ENCODE peak calls at places on chromosome 16, in five cellular contexts. Z is CD8-positive, alpha-beta memory T cell; N is heart left ventricle; E is vagina; W is astrocyte. D is an unnamed sample.
A peak's percentile ranks its signal among the peaks of the same experiment; 100 is the strongest.

GRCh38 chr16:1012722-1013592 is 31.4 kb downstream of the SOX8 start:
- DNase-seq in Z (no peak), N (no peak), E (no peak), W (no peak), D (no peak)

GRCh38 chr16:57140866-57141668 is 44.8 kb downstream of the PSME3IP1 start:
- DNase-seq in Z (no peak), N (no peak), E (no peak), W (no peak), D (peak; percentile 47)

GRCh38 chr16:74743668-74744299 is 30.8 kb downstream of the FA2H start:
- DNase-seq in Z (no peak), N (no peak), E (no peak), W (peak; percentile 55), D (no peak)

GRCh38 chr16:56888806-56889205 is 23.8 kb downstream of the SLC12A3 start:
- DNase-seq in Z (no peak), N (no peak), E (no peak), W (no peak), D (no peak)

GRCh38 chr16:15899538-15900100 is 11.2 kb upstream of the CEP20 start:
- DNase-seq in Z (no peak), N (no peak), E (no peak), W (peak; percentile 98), D (no peak)

GRCh38 chr16:49354101-49354500 is 19.5 kb upstream of the C16orf78 start:
- DNase-seq in Z (no peak), N (no peak), E (no peak), W (no peak), D (no peak)

GRCh38 chr16:1441391-1441829 is 2.9 kb downstream of the CCDC154 start:
- DNase-seq in Z (no peak), N (no peak), E (no peak), W (no peak), D (no peak)

GRCh38 chr16:53433509-53433908 is 762 bp upstream of the RBL2 start:
- DNase-seq in Z (no peak), N (no peak), E (no peak), W (no peak), D (no peak)

GRCh38 chr16:47565454-47565853 is 104.3 kb downstream of the PHKB start:
- DNase-seq in Z (no peak), N (peak; percentile 78), E (no peak), W (peak; percentile 49), D (peak; percentile 80)

GRCh38 chr16:31141489-31142108 is 6.1 kb upstream of the PRSS8 start:
- DNase-seq in Z (peak; percentile 12), N (peak; percentile 57), E (peak; percentile 92), W (peak; percentile 68), D (peak; percentile 69)

GRCh38 chr16:14539631-14540030 is 90.4 kb downstream of the PARN start:
- DNase-seq in Z (no peak), N (no peak), E (no peak), W (peak; percentile 68), D (no peak)

GRCh38 chr16:26645629-26646028 is 421.1 kb upstream of the C16orf82 start:
- DNase-seq in Z (no peak), N (no peak), E (peak; percentile 44), W (no peak), D (no peak)

GRCh38 chr16:58102665-58103427 is 26.3 kb downstream of the CFAP20 start:
- DNase-seq in Z (no peak), N (peak; percentile 81), E (no peak), W (no peak), D (no peak)

GRCh38 chr16:83981799-83982198 is 13.8 kb downstream of the NECAB2 start:
- DNase-seq in Z (no peak), N (no peak), E (no peak), W (no peak), D (peak; percentile 17)

GRCh38 chr16:62678796-62679195 is 642.6 kb upstream of the CDH8 start:
- DNase-seq in Z (no peak), N (no peak), E (no peak), W (no peak), D (no peak)
- H3K9me3 ChIP-seq in Z (no peaks in the 10 kb centered on the region), N (no peaks in the 10 kb centered on the region), E (no peaks in the 10 kb centered on the region), W (peaks cover 6% of the 10 kb centered on the region), D (peaks cover 5% of the 10 kb centered on the region)

GRCh38 chr16:11744075-11744470 is 1.4 kb upstream of the TXNDC11 start:
- DNase-seq in Z (no peak), N (no peak), E (no peak), W (no peak), D (no peak)

GRCh38 chr16:11742041-11742535 is 569 bp downstream of the TXNDC11 start:
- DNase-seq in Z (no peak), N (peak; percentile 50), E (no peak), W (no peak), D (peak; percentile 66)

GRCh38 chr16:11740567-11740966 is 2.1 kb downstream of the TXNDC11 start:
- DNase-seq in Z (no peak), N (no peak), E (no peak), W (no peak), D (no peak)

GRCh38 chr16:11742536-11743307 is at the start of gene TXNDC11:
- DNase-seq in Z (peak; percentile 100), N (peak; percentile 99), E (peak; percentile 98), W (peak; percentile 92), D (peak; percentile 99)

DNA sequence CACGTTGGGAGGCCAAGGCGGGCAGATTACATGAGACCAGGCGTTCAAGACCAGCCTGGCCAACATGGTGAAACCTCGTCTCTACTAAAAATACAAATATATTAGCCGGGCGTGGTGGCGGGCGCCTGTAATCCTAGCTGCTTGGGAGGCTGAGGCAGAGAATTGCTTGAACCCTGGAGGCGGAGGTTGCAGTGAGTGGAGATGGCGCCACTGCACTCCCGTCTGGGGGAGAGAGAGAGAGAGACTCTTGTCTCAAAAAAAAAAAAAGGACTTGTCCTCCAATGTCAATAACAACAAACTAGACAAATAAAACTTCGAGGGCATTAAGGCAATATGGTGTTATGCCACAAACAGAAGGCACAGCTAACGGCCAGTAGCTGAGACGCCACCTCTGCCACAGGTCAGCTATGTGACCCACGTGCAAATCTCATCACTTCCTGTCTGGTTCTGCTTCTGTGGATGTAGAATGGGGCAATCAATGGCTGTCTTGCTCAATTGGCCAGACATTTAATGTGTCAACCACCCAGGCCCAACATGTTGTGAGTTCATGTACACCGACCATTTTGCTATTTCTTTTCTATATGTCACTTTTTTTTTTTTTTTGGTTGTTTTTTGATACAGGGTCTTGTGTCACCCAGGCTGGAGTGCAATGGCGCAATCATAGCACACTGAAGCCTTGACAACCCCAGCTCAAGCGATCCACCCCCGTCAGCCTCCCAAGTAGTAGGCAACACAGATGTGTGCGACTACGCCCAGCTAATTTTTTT is 834 bp upstream of the TXNDC11 start:
- DNase-seq in Z (peak; percentile 11), N (peak; percentile 37), E (no peak), W (peak; percentile 37), D (peak; percentile 72)
- H3K4me1 ChIP-seq in Z (peaks cover 42% of the 10 kb centered on the region), N (peaks cover 12% of the 10 kb centered on the region), E (peaks cover 43% of the 10 kb centered on the region), W (peaks cover 12% of the 10 kb centered on the region), D (no peaks in the 10 kb centered on the region)

DNA sequence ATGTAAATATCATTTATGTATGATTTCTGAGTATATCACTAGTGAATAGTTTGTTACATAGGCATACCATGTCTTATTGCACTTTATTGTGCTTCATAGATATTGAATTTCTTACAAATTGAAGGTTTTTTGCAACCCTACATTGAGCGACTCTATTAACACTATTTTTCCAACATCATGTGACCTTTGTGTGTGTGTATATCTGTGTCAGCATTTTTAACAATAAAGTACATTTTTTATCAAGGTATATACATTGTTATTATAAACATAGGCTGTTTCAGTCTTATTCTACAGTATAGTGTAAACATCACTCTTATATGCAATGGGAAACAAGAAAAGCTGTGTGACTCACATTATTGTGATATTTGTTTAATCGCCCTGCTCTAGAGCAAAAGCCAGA is 1944.9 kb downstream of the TP53TG3F start:
- DNase-seq in Z (no peak), N (no peak), E (no peak), W (no peak), D (no peak)
- H3K9me3 ChIP-seq in Z (no peaks in the 10 kb centered on the region), N (no peaks in the 10 kb centered on the region), E (no peaks in the 10 kb centered on the region), W (peaks cover 22% of the 10 kb centered on the region), D (peaks cover 1% of the 10 kb centered on the region)

GRCh38 chr16:88634994-88635670 is 3.2 kb upstream of the IL17C start:
- DNase-seq in Z (no peak), N (no peak), E (no peak), W (no peak), D (no peak)
- H3K4me1 ChIP-seq in Z (peaks cover 48% of the 10 kb centered on the region), N (peaks cover 6% of the 10 kb centered on the region), E (peaks cover 16% of the 10 kb centered on the region), W (peaks cover 14% of the 10 kb centered on the region), D (no peaks in the 10 kb centered on the region)

GRCh38 chr16:3289998-3290673 is 6.8 kb downstream of the ZNF263 start:
- DNase-seq in Z (no peak), N (no peak), E (no peak), W (no peak), D (no peak)
- H3K9me3 ChIP-seq in Z (peaks cover 63% of the 10 kb centered on the region), N (no peaks in the 10 kb centered on the region), E (peaks cover 60% of the 10 kb centered on the region), W (peaks cover 52% of the 10 kb centered on the region), D (peaks cover 33% of the 10 kb centered on the region)

GRCh38 chr16:85610446-85611204 is 2.5 kb upstream of the GSE1 start:
- DNase-seq in Z (peak; percentile 85), N (peak; percentile 88), E (no peak), W (peak; percentile 53), D (peak; percentile 90)
- H3K4me1 ChIP-seq in Z (peaks cover 41% of the 10 kb centered on the region), N (peaks cover 48% of the 10 kb centered on the region), E (peaks cover 78% of the 10 kb centered on the region), W (peaks cover 34% of the 10 kb centered on the region), D (no peaks in the 10 kb centered on the region)

GRCh38 chr16:79668502-79668901 is 68.0 kb upstream of the MAF start:
- DNase-seq in Z (no peak), N (no peak), E (no peak), W (no peak), D (no peak)
- H3K9me3 ChIP-seq in Z (no peaks in the 10 kb centered on the region), N (no peaks in the 10 kb centered on the region), E (no peaks in the 10 kb centered on the region), W (no peaks in the 10 kb centered on the region), D (no peaks in the 10 kb centered on the region)

DNA sequence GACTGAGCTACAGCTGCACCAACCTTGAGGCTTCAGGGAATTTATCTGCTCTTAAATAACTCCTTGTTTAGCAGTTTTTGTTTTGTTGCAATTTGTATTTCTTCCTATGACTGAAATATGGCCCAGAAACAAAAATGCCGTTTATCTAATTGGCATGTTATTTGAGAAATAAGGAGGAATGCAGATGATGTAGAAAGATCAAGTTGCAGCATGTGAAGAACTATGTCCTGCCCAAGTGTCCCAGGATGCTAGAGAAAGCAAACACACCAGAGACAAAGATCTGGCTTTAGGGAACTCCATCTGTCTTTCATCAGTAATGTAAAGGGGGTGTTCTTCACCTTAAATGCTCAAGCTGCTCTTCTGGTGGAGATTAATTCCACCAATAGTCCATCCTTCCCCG is 29.7 kb downstream of the USP31 start:
- DNase-seq in Z (no peak), N (no peak), E (no peak), W (peak; percentile 35), D (no peak)
- H3K4me1 ChIP-seq in Z (no peaks in the 10 kb centered on the region), N (peaks cover 7% of the 10 kb centered on the region), E (peaks cover 76% of the 10 kb centered on the region), W (peaks cover 5% of the 10 kb centered on the region), D (peaks cover 11% of the 10 kb centered on the region)

DNA sequence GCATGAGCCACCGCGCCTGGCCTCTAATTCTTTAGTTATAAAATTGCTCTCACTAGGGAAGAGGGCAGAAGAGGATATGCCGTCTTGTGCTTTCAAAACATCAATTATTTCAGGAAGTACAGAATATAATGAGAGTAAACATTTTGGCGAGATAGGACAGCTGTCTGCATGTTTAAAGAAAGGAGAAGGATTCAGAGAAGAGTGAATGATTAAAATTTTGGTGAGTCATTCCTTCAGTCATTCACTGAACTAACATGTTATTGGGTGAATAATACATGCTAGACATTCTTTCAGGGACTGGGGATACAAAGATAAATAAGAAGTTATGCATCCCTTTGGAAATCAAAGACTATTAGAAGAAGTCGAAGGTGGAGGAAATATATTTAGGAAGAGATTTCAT is 590.3 kb upstream of the GOT2 start:
- DNase-seq in Z (no peak), N (no peak), E (no peak), W (peak; percentile 40), D (no peak)
- H3K9me3 ChIP-seq in Z (no peaks in the 10 kb centered on the region), N (no peaks in the 10 kb centered on the region), E (no peaks in the 10 kb centered on the region), W (no peaks in the 10 kb centered on the region), D (no peaks in the 10 kb centered on the region)

D was measured in aorta.